ENCODE peak calls at places on chromosome 2, in four cellular contexts. P is lower lobe of right lung, J is OCI-LY7, A is left lung. B is an unnamed sample. For H3K36me3 and H3K4me1, the result is how much of the 10 kb centered on the place peaks cover.

GRCh38 chr2:100707016-100707947 is 112.7 kb upstream of the NPAS2 start:
- DNase-seq in P (no peak), J (no peak), A (no peak), B (no peak)

GRCh38 chr2:224976629-224977525 is 65.4 kb downstream of the DOCK10 start:
- DNase-seq in P (no peak), J (no peak), A (no peak), B (no peak)

GRCh38 chr2:36059684-36060083 is 295.9 kb upstream of the CRIM1 start:
- DNase-seq in P (no peak), J (peak), A (no peak), B (no peak)

GRCh38 chr2:170714156-170715061 is 728 bp upstream of the SP5 start:
- DNase-seq in P (peak), J (no peak), A (peak), B (no peak)

GRCh38 chr2:105363192-105363591 is 25.9 kb downstream of the C2orf49 start:
- DNase-seq in P (no peak), J (no peak), A (no peak), B (no peak)

GRCh38 chr2:88896971-88897370 is 205.5 kb downstream of the RPIA start:
- DNase-seq in P (no peak), J (peak), A (no peak), B (no peak)

GRCh38 chr2:85888020-85888744 is 608 bp downstream of the ST3GAL5 start:
- DNase-seq in P (peak), J (peak), A (peak), B (peak)

GRCh38 chr2:227038550-227039189 is 125.3 kb downstream of the COL4A4 start:
- DNase-seq in P (no peak), J (no peak), A (no peak), B (no peak)

GRCh38 chr2:83665894-83666293 is 793.2 kb downstream of the SUCLG1 start:
- DNase-seq in P (no peak), J (no peak), A (no peak), B (no peak)

GRCh38 chr2:37143986-37144385 is 12.8 kb downstream of the EIF2AK2 start:
- DNase-seq in P (no peak), J (no peak), A (no peak), B (no peak)
- H3K36me3 ChIP-seq in P (half or more), J (under half), A (under half), B (under half)

GRCh38 chr2:201698588-201699226 is at the start of gene MPP4:
- DNase-seq in P (no peak), J (no peak), A (no peak), B (no peak)

GRCh38 chr2:201697899-201698298 is 545 bp downstream of the MPP4 start:
- DNase-seq in P (no peak), J (no peak), A (no peak), B (no peak)

GRCh38 chr2:201704536-201704935 is 6.1 kb upstream of the MPP4 start:
- DNase-seq in P (no peak), J (no peak), A (no peak), B (no peak)

GRCh38 chr2:201699384-201699783 is 940 bp upstream of the MPP4 start:
- DNase-seq in P (no peak), J (no peak), A (no peak), B (no peak)

GRCh38 chr2:201701591-201701990 is 3.1 kb upstream of the MPP4 start:
- DNase-seq in P (no peak), J (no peak), A (no peak), B (no peak)
- H3K4me1 ChIP-seq in P (under half), J (under half), A (under half), B (under half)

GRCh38 chr2:231069379-231070054 is 12.8 kb downstream of the PSMD1 start:
- DNase-seq in P (no peak), J (no peak), A (no peak), B (no peak)

GRCh38 chr2:231068525-231069222 is 12.0 kb downstream of the PSMD1 start:
- DNase-seq in P (no peak), J (no peak), A (no peak), B (no peak)

GRCh38 chr2:231062776-231063175 is 6.1 kb downstream of the PSMD1 start:
- DNase-seq in P (no peak), J (no peak), A (no peak), B (no peak)

DNA sequence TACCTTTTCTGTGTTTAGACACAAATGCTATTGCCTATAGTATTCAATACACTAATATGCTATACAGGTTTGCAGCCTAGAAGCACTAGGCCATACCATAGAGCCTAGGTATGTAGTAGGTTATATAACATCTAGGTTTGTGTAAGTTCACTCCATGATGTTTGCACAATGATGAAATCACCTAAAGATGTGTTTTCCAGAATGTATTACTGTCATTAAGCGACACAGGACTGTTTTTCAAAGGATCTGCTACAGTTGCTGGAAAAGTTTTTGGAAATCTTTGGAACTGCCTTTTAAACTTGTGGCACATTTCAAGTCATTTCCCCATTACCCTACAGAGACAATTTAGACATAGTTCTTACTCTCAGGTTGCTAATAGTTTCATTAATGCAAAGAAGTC is 9.3 kb downstream of the PSMD1 start:
- DNase-seq in P (no peak), J (no peak), A (no peak), B (no peak)
- H3K36me3 ChIP-seq in P (half or more), J (half or more), A (under half), B (under half)

DNA sequence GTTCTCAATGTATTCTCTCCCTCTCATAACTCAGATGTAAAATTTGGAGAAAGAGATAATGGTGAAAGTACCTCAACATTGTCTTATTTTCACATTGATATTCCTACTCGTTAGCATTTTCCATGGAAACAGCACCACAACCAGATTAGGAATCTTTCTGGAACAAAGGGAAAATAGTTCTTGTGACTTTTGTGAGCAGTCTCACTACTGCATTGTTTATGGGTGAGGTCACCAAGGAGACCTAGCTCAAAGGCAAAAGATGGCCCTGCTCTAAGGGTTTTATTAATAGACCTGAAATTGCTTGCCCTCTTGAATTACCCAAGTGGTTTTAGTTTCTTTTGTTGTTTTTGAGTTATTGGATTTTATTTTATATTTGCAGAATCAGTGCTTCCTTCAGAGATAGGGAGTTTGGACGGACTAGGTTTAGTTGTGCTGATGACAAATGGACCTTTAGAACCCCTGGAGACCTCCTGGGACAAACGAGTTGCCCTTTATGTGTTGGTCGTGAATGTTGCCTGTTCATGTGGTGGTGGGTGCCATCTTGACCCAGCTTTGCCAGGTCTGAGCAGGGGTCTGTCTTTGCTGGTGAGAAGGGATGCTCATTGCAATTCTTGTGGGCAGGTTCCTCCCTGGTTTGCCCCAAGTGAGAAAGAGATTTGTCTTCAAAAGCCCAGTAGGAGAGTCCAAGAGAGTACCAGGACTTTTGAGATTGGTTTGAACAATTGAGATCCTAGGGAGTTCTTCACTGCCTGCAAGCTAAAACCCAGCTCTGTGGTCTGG is 58.1 kb downstream of the INPP4A start:
- DNase-seq in P (no peak), J (no peak), A (no peak), B (no peak)
- H3K4me1 ChIP-seq in P (half or more), J (under half), A (under half), B (half or more)

DNA sequence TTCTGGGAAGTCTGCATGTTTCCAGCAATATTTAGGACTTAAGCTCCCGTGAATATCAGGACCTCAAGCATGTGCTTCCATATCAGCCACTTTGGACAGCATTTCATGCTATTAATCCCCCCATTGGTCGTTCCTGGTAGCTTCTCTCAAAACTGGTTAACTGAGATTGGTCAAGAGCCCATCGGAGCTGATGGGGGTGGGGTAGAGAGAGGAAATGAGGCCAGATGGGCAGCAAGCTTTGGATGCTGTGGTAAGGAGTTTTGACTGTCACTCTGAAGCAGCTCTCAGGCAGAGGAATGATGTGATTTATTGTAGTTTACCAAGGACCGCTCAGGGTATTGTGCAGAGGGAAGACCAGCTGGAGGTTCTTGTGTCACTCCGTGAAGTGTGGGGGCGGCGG is 81.8 kb downstream of the FAM168B start:
- DNase-seq in P (no peak), J (no peak), A (no peak), B (no peak)
- H3K36me3 ChIP-seq in P (under half), J (under half), A (under half), B (under half)

GRCh38 chr2:218282173-218282991 is 9.9 kb downstream of the TMBIM1 start:
- DNase-seq in P (peak), J (no peak), A (no peak), B (no peak)
- H3K4me1 ChIP-seq in P (half or more), J (under half), A (half or more), B (under half)

DNA sequence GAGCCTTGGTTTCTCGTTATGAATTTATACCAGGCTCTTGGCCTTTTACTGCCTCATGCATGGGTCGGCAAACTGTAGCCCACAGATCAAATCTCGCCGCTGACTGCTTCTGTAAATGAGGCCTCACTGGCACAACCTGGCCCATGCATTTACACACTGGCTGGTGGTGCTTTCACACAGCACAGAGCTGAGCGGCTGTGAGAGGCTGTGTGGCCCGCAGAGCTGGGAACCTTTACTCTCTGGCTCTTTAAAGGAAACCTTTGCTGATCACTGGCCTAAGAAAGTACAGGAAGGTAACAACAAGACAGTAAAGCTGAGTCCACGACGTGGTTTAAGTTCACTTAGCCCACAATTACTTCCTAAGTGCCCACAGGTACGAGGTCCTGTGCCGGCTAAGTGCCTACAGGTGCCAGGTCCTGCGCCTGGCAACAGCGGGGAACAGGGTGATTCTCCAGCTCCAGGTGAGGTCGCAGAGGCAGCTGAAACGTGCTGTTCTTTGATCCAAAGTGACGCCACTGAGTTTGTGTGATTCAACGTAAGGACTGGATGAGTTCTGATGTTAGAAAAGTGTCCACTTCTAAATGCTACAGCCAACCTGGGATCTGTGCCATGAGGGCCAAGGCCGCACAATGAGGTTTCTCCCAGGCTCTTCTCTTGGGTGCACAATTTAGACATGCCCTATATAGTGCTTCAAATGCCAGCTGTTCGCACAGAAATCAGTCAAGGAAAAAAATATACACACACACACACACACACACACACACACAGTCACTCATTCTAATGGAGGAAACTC is 57.7 kb downstream of the NDUFA10 start:
- DNase-seq in P (no peak), J (no peak), A (no peak), B (no peak)
- H3K36me3 ChIP-seq in P (half or more), J (half or more), A (under half), B (under half)

GRCh38 chr2:10402652-10403215 is 45.4 kb downstream of the ODC1 start:
- DNase-seq in P (no peak), J (no peak), A (no peak), B (no peak)
- H3K4me1 ChIP-seq in P (half or more), J (under half), A (half or more), B (under half)